ENCODE peak calls at places on chromosomes 6 and 20, in four cellular contexts. S is GM06990, W is astrocyte of the spinal cord, Z is breast epithelium. G is an unnamed sample.
A peak's percentile ranks its signal among the peaks of the same experiment; 100 is the strongest.

GRCh38 chr6:82083646-82084045 is 163.9 kb downstream of the IBTK start:
- DNase-seq in Z (no peak), S (no peak), W (peak; percentile 47), G (peak; percentile 46)

GRCh38 chr6:127879685-127880084 is 21.2 kb downstream of the THEMIS start:
- DNase-seq in Z (no peak), W (peak; percentile 15), S (no peak), G (peak; percentile 21)

GRCh38 chr20:34377072-34377847 is 14.2 kb downstream of the ITCH start:
- DNase-seq in Z (no peak), S (peak; percentile 74), W (no peak), G (no peak)

GRCh38 chr20:52652271-52652670 is 319.9 kb upstream of the TSHZ2 start:
- DNase-seq in W (no peak), S (no peak), Z (no peak), G (no peak)

GRCh38 chr6:5337573-5337972 is 76.3 kb downstream of the FARS2 start:
- DNase-seq in Z (no peak), W (peak; percentile 78), S (no peak), G (peak; percentile 50)

GRCh38 chr20:41055679-41056078 is 27.1 kb downstream of the TOP1 start:
- DNase-seq in S (no peak), W (no peak), Z (no peak), G (peak; percentile 55)

GRCh38 chr20:54474866-54475265 is 527 bp upstream of the DOK5 start:
- DNase-seq in S (no peak), W (no peak), Z (no peak), G (no peak)

GRCh38 chr20:35893942-35894341 is 60.4 kb downstream of the SCAND1 start:
- DNase-seq in S (peak; percentile 69), Z (no peak), W (no peak), G (no peak)

GRCh38 chr6:15980801-15981200 is 148.1 kb upstream of the MYLIP start:
- DNase-seq in W (no peak), S (no peak), Z (no peak), G (no peak)

GRCh38 chr20:14566505-14566904 is 229.1 kb upstream of the FLRT3 start:
- DNase-seq in W (no peak), S (no peak), Z (no peak), G (peak; percentile 92)

GRCh38 chr20:41697861-41698559 is 79.8 kb upstream of the CHD6 start:
- DNase-seq in S (no peak), W (peak; percentile 40), Z (no peak), G (peak; percentile 62)

GRCh38 chr6:96836579-96837137 is 619 bp downstream of the GPR63 start:
- DNase-seq in S (no peak), W (peak; percentile 19), Z (no peak), G (peak; percentile 3)

GRCh38 chr6:151179321-151179720 is 60.4 kb upstream of the AKAP12 start:
- DNase-seq in S (no peak), Z (no peak), W (peak; percentile 85), G (peak; percentile 70)

GRCh38 chr6:15460110-15460727 is 202.6 kb downstream of the DTNBP1 start:
- DNase-seq in Z (no peak), W (no peak), S (no peak), G (no peak)

GRCh38 chr20:36754656-36755222 is 8.8 kb upstream of the NDRG3 start:
- DNase-seq in W (peak; percentile 74), S (no peak), Z (no peak), G (peak; percentile 88)

GRCh38 chr20:4242376-4242775 is 227.0 kb upstream of the RNF24 start:
- DNase-seq in Z (no peak), S (no peak), W (no peak), G (no peak)

GRCh38 chr6:159977242-159978214 is 8.6 kb downstream of the IGF2R start:
- DNase-seq in W (peak; percentile 72), Z (no peak), S (no peak), G (peak; percentile 79)

GRCh38 chr6:136084403-136084802 is 165.7 kb downstream of the MTFR2 start:
- DNase-seq in S (no peak), W (no peak), Z (no peak), G (no peak)

GRCh38 chr6:9482030-9482731 is 932.7 kb downstream of the TFAP2A start:
- DNase-seq in Z (no peak), W (peak; percentile 94), S (no peak), G (peak; percentile 95)

GRCh38 chr6:33317418-33317667 is 201 bp downstream of the ZBTB22 start:
- DNase-seq in Z (peak; percentile 61), W (no peak), S (no peak), G (no peak)

GRCh38 chr6:82129814-82130213 is 117.7 kb downstream of the IBTK start:
- DNase-seq in S (no peak), W (no peak), Z (no peak), G (no peak)

GRCh38 chr6:162873537-162873936 is 145.8 kb downstream of the PACRG start:
- DNase-seq in W (peak; percentile 32), S (no peak), Z (no peak), G (peak; percentile 1)

GRCh38 chr20:48599748-48600469 is 227.9 kb downstream of the PREX1 start:
- DNase-seq in Z (peak; percentile 25), W (no peak), S (no peak), G (no peak)

GRCh38 chr20:24965065-24965919 is 16.2 kb downstream of the CST7 start:
- DNase-seq in S (no peak), W (no peak), Z (no peak), G (no peak)

GRCh38 chr6:138429731-138430130 is 25.7 kb downstream of the HEBP2 start:
- DNase-seq in W (peak; percentile 27), S (no peak), Z (no peak), G (no peak)

GRCh38 chr6:99467509-99468106 is 42.5 kb upstream of the PNISR start:
- DNase-seq in S (no peak), Z (no peak), W (peak; percentile 18), G (peak; percentile 52)

DNA sequence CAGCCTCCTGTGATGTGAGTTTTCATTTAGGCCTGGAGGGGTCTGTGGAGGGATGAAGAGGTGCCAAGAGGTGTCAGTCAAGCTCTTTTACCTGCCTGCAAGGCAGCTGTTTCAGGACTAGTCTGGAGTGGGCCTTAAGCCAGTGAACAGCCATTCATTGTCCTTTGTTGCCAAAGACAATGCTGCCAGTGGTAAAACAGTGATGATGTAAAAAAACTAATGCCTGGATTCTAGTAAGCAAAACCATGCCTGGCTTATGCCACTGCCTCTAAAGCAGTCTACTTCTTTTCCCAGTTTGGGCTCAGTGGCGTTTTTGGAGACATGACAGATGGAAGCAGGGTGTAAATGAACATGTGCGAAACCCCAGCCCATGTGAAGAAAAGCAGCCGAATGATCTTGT is 93.5 kb upstream of the KCNK16 start:
- DNase-seq in Z (no peak), S (no peak), W (no peak), G (no peak)
- TF ChIP-seq CTCF in Z (no peak), S (no peak), W (no peak), G (no peak)

DNA sequence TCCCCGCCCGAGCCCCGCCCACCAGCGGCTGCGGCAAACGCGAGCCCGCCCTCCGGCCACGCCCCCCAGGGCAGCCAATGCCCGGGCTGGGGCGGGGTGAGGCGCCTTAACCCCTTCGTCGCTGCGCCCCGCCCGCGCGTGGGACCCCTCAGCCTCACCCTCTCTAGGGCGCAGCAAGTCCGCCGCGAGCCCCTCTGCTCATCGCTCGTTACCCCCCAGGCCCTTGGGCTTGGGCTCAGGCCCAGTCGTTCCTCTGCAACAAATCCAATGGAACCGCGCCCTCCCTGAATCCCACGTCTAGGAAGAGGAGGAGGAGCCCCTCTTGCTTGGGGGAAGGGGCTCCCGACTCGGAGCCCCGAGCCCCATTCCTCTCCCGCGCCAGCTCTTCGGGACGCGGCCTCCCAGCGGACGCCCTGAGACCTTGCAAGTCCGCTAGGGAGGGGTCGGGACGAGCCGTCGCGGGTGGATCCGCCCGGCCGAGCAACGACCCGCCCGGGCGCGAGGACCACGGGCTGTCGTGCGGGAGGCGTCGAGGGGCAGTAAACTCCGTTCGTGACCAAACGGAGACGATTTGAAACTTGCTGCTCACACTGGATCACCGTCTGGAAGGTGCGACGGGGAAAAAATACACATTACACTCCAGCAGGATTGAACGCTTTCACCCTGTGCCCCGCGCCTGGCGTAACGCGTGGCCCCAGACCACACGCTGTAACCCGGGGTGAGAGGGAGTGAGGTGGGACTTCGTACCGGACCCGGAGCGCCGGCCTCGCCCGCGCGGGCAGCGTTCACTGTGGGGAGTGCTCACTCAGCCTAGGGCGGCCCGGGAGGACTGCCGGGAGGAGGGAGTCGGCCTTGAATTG is 463 bp upstream of the LZTS3 start:
- DNase-seq in W (peak; percentile 76), S (peak; percentile 84), Z (peak; percentile 89), G (peak; percentile 58)
- TF ChIP-seq CTCF in W (peak; percentile 4), S (peak; percentile 20), Z (peak; percentile 35), G (peak; percentile 26)

GRCh38 chr6:1472643-1473042 is 83.3 kb downstream of the FOXF2 start:
- DNase-seq in W (no peak), S (no peak), Z (no peak), G (no peak)

GRCh38 chr6:1473166-1473565 is 83.8 kb downstream of the FOXF2 start:
- DNase-seq in W (no peak), Z (no peak), S (no peak), G (no peak)

GRCh38 chr6:1473598-1473997 is 84.2 kb downstream of the FOXF2 start:
- DNase-seq in S (no peak), Z (no peak), W (no peak), G (peak; percentile 26)

GRCh38 chr6:1475169-1475568 is 85.8 kb downstream of the FOXF2 start:
- DNase-seq in W (no peak), Z (no peak), S (no peak), G (peak; percentile 43)

GRCh38 chr6:1474205-1474604 is 84.8 kb downstream of the FOXF2 start:
- DNase-seq in Z (no peak), W (no peak), S (no peak), G (no peak)
- TF ChIP-seq CTCF in Z (no peak), W (no peak), S (no peak), G (no peak)

GRCh38 chr20:32792316-32792715 is 27.4 kb upstream of the MAPRE1 start:
- DNase-seq in Z (no peak), W (no peak), S (peak; percentile 70), G (no peak)

GRCh38 chr20:32796383-32797159 is 23.2 kb upstream of the MAPRE1 start:
- DNase-seq in Z (no peak), W (no peak), S (no peak), G (no peak)

GRCh38 chr20:32790751-32791057 is 28.5 kb downstream of the DNMT3B start:
- DNase-seq in S (no peak), W (no peak), Z (no peak), G (no peak)

GRCh38 chr20:32789896-32790750 is 27.9 kb downstream of the DNMT3B start:
- DNase-seq in S (no peak), Z (peak; percentile 73), W (peak; percentile 68), G (peak; percentile 72)

GRCh38 chr20:32793059-32793458 is 26.7 kb upstream of the MAPRE1 start:
- DNase-seq in Z (no peak), S (no peak), W (no peak), G (no peak)
- TF ChIP-seq CTCF in Z (no peak), S (no peak), W (no peak), G (no peak)

DNA sequence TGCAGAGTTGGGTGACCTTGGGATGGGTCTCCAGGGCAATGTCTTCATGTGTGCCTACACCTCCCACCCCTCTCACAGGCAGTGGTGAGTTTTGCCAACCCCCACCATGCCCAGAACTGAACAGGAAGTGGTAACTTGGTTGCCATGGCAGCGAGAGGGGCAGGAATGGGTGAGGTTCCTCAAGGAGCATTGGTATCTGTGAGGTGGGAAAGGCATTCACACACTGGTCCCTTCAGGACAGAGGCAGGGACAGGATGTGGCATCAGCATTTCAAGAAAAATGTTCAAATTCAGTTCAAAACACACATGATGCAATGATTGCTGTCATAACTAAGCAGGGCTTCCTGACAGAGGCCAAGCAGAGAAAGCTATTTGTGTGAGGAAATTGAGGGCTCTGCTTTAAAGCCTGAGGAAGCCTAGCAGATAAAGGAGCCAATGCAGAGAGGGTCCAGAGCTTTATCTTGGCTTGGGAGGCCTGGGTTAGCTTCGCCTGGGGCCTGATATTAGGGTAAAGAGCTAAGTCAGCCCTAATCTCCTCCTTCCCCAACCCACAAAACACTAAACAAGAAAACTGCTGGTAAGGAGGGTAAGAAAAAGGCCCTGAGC is 551 bp downstream of the TREML2 start:
- DNase-seq in Z (no peak), S (peak; percentile 44), W (no peak), G (peak; percentile 15)
- TF ChIP-seq CTCF in Z (no peak), S (no peak), W (no peak), G (no peak)

G was measured in fibroblast of the aortic adventitia.